ENCODE peak calls at places on chromosome 7, in five cellular contexts. One of them, this sample, is unnamed.

GRCh38 chr7:45259966-45260646 is 102.5 kb downstream of the RAMP3 start:
- DNase-seq in islet precursor cell: peak; percentile 68
- DNase-seq in RCC 7860: no peak
- DNase-seq in NCI-H1930: peak; percentile 72
- DNase-seq in astrocyte of the hippocampus: peak; percentile 44
- DNase-seq in this sample: peak; percentile 90

GRCh38 chr7:121083138-121083789 is 94.8 kb downstream of the CPED1 start:
- DNase-seq in islet precursor cell: peak; percentile 55
- DNase-seq in RCC 7860: peak; percentile 77
- DNase-seq in NCI-H1930: no peak
- DNase-seq in astrocyte of the hippocampus: peak; percentile 49
- DNase-seq in this sample: no peak

GRCh38 chr7:50954716-50955115 is 172.0 kb upstream of the GRB10 start:
- DNase-seq in islet precursor cell: no peak
- DNase-seq in RCC 7860: no peak
- DNase-seq in NCI-H1930: no peak
- DNase-seq in astrocyte of the hippocampus: no peak
- DNase-seq in this sample: no peak

GRCh38 chr7:153616808-153617207 is 435.4 kb upstream of the DPP6 start:
- DNase-seq in islet precursor cell: no peak
- DNase-seq in RCC 7860: no peak
- DNase-seq in NCI-H1930: peak; percentile 43
- DNase-seq in astrocyte of the hippocampus: no peak
- DNase-seq in this sample: no peak

GRCh38 chr7:151010307-151011096 is 13.8 kb downstream of the ATG9B start:
- DNase-seq in islet precursor cell: peak; percentile 73
- DNase-seq in RCC 7860: no peak
- DNase-seq in NCI-H1930: no peak
- DNase-seq in astrocyte of the hippocampus: peak; percentile 38
- DNase-seq in this sample: no peak

GRCh38 chr7:46810986-46811385 is 770.9 kb downstream of the TNS3 start:
- DNase-seq in islet precursor cell: no peak
- DNase-seq in RCC 7860: peak; percentile 13
- DNase-seq in NCI-H1930: no peak
- DNase-seq in astrocyte of the hippocampus: no peak
- DNase-seq in this sample: no peak

GRCh38 chr7:152615052-152615741 is 60.7 kb downstream of the XRCC2 start:
- DNase-seq in islet precursor cell: no peak
- DNase-seq in RCC 7860: no peak
- DNase-seq in NCI-H1930: peak; percentile 46
- DNase-seq in astrocyte of the hippocampus: peak; percentile 24
- DNase-seq in this sample: no peak

GRCh38 chr7:1646957-1647891 is 22.9 kb upstream of the ELFN1 start:
- DNase-seq in islet precursor cell: peak; percentile 44
- DNase-seq in RCC 7860: no peak
- DNase-seq in NCI-H1930: no peak
- DNase-seq in astrocyte of the hippocampus: peak; percentile 28
- DNase-seq in this sample: no peak

GRCh38 chr7:83301416-83301815 is 138.7 kb upstream of the PCLO start:
- DNase-seq in islet precursor cell: no peak
- DNase-seq in RCC 7860: no peak
- DNase-seq in NCI-H1930: no peak
- DNase-seq in astrocyte of the hippocampus: peak; percentile 10
- DNase-seq in this sample: no peak

GRCh38 chr7:15334524-15335269 is 227.1 kb downstream of the AGMO start:
- DNase-seq in islet precursor cell: no peak
- DNase-seq in RCC 7860: no peak
- DNase-seq in NCI-H1930: peak; percentile 92
- DNase-seq in astrocyte of the hippocampus: no peak
- DNase-seq in this sample: no peak

GRCh38 chr7:90173127-90173844 is 19.0 kb downstream of the STEAP1 start:
- DNase-seq in islet precursor cell: no peak
- DNase-seq in RCC 7860: peak; percentile 66
- DNase-seq in NCI-H1930: no peak
- DNase-seq in astrocyte of the hippocampus: no peak
- DNase-seq in this sample: no peak

GRCh38 chr7:92717982-92718716 is 118.2 kb downstream of the CDK6 start:
- DNase-seq in islet precursor cell: no peak
- DNase-seq in RCC 7860: peak; percentile 64
- DNase-seq in NCI-H1930: no peak
- DNase-seq in astrocyte of the hippocampus: peak; percentile 86
- DNase-seq in this sample: no peak

GRCh38 chr7:74372060-74372408 is 81.7 kb upstream of the GTF2IRD1 start:
- DNase-seq in islet precursor cell: no peak
- DNase-seq in RCC 7860: no peak
- DNase-seq in NCI-H1930: no peak
- DNase-seq in astrocyte of the hippocampus: no peak
- DNase-seq in this sample: no peak

GRCh38 chr7:101995121-101995520 is 177.7 kb downstream of the CUX1 start:
- DNase-seq in islet precursor cell: no peak
- DNase-seq in RCC 7860: no peak
- DNase-seq in NCI-H1930: no peak
- DNase-seq in astrocyte of the hippocampus: no peak
- DNase-seq in this sample: no peak

GRCh38 chr7:70571403-70571911 is 560.5 kb upstream of the GALNT17 start:
- DNase-seq in islet precursor cell: peak; percentile 66
- DNase-seq in RCC 7860: peak; percentile 52
- DNase-seq in NCI-H1930: no peak
- DNase-seq in astrocyte of the hippocampus: peak; percentile 79
- DNase-seq in this sample: no peak

GRCh38 chr7:2248984-2249694 is 7.1 kb downstream of the NUDT1 start:
- DNase-seq in islet precursor cell: peak; percentile 72
- DNase-seq in RCC 7860: peak; percentile 86
- DNase-seq in NCI-H1930: no peak
- DNase-seq in astrocyte of the hippocampus: peak; percentile 90
- DNase-seq in this sample: no peak

GRCh38 chr7:40880581-40880980 is 745.8 kb downstream of the SUGCT start:
- DNase-seq in islet precursor cell: no peak
- DNase-seq in RCC 7860: peak; percentile 53
- DNase-seq in NCI-H1930: no peak
- DNase-seq in astrocyte of the hippocampus: peak; percentile 22
- DNase-seq in this sample: no peak

GRCh38 chr7:113452245-113452644 is 333.9 kb upstream of the SMIM30 start:
- DNase-seq in islet precursor cell: no peak
- DNase-seq in RCC 7860: no peak
- DNase-seq in NCI-H1930: no peak
- DNase-seq in astrocyte of the hippocampus: no peak
- DNase-seq in this sample: no peak

GRCh38 chr7:64888901-64889685 is 14.0 kb upstream of the ZNF273 start:
- DNase-seq in islet precursor cell: peak; percentile 43
- DNase-seq in RCC 7860: no peak
- DNase-seq in NCI-H1930: no peak
- DNase-seq in astrocyte of the hippocampus: no peak
- DNase-seq in this sample: no peak

GRCh38 chr7:5699951-5700384 is 81.5 kb downstream of the RNF216 start:
- DNase-seq in islet precursor cell: no peak
- DNase-seq in RCC 7860: no peak
- DNase-seq in NCI-H1930: no peak
- DNase-seq in astrocyte of the hippocampus: peak; percentile 71
- DNase-seq in this sample: peak; percentile 91

GRCh38 chr7:140540142-140540777 is 61.0 kb upstream of the MKRN1 start:
- DNase-seq in islet precursor cell: no peak
- DNase-seq in RCC 7860: no peak
- DNase-seq in NCI-H1930: no peak
- DNase-seq in astrocyte of the hippocampus: no peak
- DNase-seq in this sample: no peak

GRCh38 chr7:115191506-115191905 is 269.6 kb downstream of the MDFIC start:
- DNase-seq in islet precursor cell: no peak
- DNase-seq in RCC 7860: no peak
- DNase-seq in NCI-H1930: no peak
- DNase-seq in astrocyte of the hippocampus: no peak
- DNase-seq in this sample: no peak

GRCh38 chr7:115153770-115154468 is 232.0 kb downstream of the MDFIC start:
- DNase-seq in islet precursor cell: no peak
- DNase-seq in RCC 7860: no peak
- DNase-seq in NCI-H1930: no peak
- DNase-seq in astrocyte of the hippocampus: no peak
- DNase-seq in this sample: no peak

GRCh38 chr7:117950601-117951278 is 77.5 kb upstream of the CTTNBP2 start:
- DNase-seq in islet precursor cell: no peak
- DNase-seq in RCC 7860: peak; percentile 19
- DNase-seq in NCI-H1930: no peak
- DNase-seq in astrocyte of the hippocampus: no peak
- DNase-seq in this sample: no peak

GRCh38 chr7:39304683-39305405 is 261.4 kb upstream of the YAE1 start:
- DNase-seq in islet precursor cell: no peak
- DNase-seq in RCC 7860: no peak
- DNase-seq in NCI-H1930: no peak
- DNase-seq in astrocyte of the hippocampus: no peak
- DNase-seq in this sample: no peak

GRCh38 chr7:145795132-145795531 is 321.5 kb upstream of the CNTNAP2 start:
- DNase-seq in islet precursor cell: no peak
- DNase-seq in RCC 7860: no peak
- DNase-seq in NCI-H1930: no peak
- DNase-seq in astrocyte of the hippocampus: no peak
- DNase-seq in this sample: no peak

GRCh38 chr7:130353196-130353595 is 8.6 kb downstream of the CPA5 start:
- DNase-seq in islet precursor cell: no peak
- DNase-seq in RCC 7860: no peak
- DNase-seq in NCI-H1930: no peak
- DNase-seq in astrocyte of the hippocampus: no peak
- DNase-seq in this sample: no peak

GRCh38 chr7:100829150-100829716 is 1.9 kb upstream of the EPHB4 start:
- DNase-seq in islet precursor cell: no peak
- DNase-seq in RCC 7860: no peak
- DNase-seq in NCI-H1930: no peak
- DNase-seq in astrocyte of the hippocampus: no peak
- DNase-seq in this sample: no peak

GRCh38 chr7:74519395-74519794 is 65.7 kb downstream of the GTF2IRD1 start:
- DNase-seq in islet precursor cell: no peak
- DNase-seq in RCC 7860: no peak
- DNase-seq in NCI-H1930: no peak
- DNase-seq in astrocyte of the hippocampus: no peak
- DNase-seq in this sample: no peak

GRCh38 chr7:95470452-95470851 is 15.3 kb upstream of the ASB4 start:
- DNase-seq in islet precursor cell: no peak
- DNase-seq in RCC 7860: peak; percentile 68
- DNase-seq in NCI-H1930: peak; percentile 87
- DNase-seq in astrocyte of the hippocampus: peak; percentile 50
- DNase-seq in this sample: no peak

GRCh38 chr7:144398911-144399310 is 4.6 kb downstream of the NOBOX start:
- DNase-seq in islet precursor cell: no peak
- DNase-seq in RCC 7860: no peak
- DNase-seq in NCI-H1930: no peak
- DNase-seq in astrocyte of the hippocampus: no peak
- DNase-seq in this sample: no peak

GRCh38 chr7:13908667-13909382 is 80.6 kb downstream of the ETV1 start:
- DNase-seq in islet precursor cell: no peak
- DNase-seq in RCC 7860: no peak
- DNase-seq in NCI-H1930: no peak
- DNase-seq in astrocyte of the hippocampus: peak; percentile 6
- DNase-seq in this sample: no peak

GRCh38 chr7:50276446-50276845 is 28.1 kb upstream of the IKZF1 start:
- DNase-seq in islet precursor cell: no peak
- DNase-seq in RCC 7860: no peak
- DNase-seq in NCI-H1930: no peak
- DNase-seq in astrocyte of the hippocampus: no peak
- DNase-seq in this sample: no peak

GRCh38 chr7:141477866-141478265 is 73.3 kb upstream of the AGK start:
- DNase-seq in islet precursor cell: no peak
- DNase-seq in RCC 7860: peak; percentile 75
- DNase-seq in NCI-H1930: no peak
- DNase-seq in astrocyte of the hippocampus: peak; percentile 58
- DNase-seq in this sample: no peak

GRCh38 chr7:155807805-155808550 is 4.3 kb downstream of the SHH start:
- DNase-seq in islet precursor cell: no peak
- DNase-seq in RCC 7860: no peak
- DNase-seq in NCI-H1930: no peak
- DNase-seq in astrocyte of the hippocampus: no peak
- DNase-seq in this sample: no peak